ENCODE peak calls at places on chromosomes 16 and 17, in five cellular contexts. M is neural progenitor cell, J is fibroblast of lung, E is K562, X is HepG2. B is an unnamed sample.
A peak's percentile ranks its signal among the peaks of the same experiment; 100 is the strongest.

GRCh38 chr17:60606036-60606435 is 6.0 kb downstream of the PPM1D start:
- DNase-seq in M (no peak), J (no peak), E (no peak), X (no peak), B (no peak)

GRCh38 chr17:83064732-83065659 is 14.4 kb upstream of the METRNL start:
- DNase-seq in M (no peak), J (no peak), E (peak; percentile 26), X (no peak), B (no peak)

GRCh38 chr17:35577826-35578194 is 561 bp downstream of the PEX12 start:
- DNase-seq in M (no peak), J (peak; percentile 19), E (peak; percentile 21), X (no peak), B (no peak)

GRCh38 chr16:66551788-66552287 is 538 bp upstream of the CKLF start:
- DNase-seq in M (no peak), J (no peak), E (no peak), X (no peak), B (no peak)

GRCh38 chr17:62708587-62708986 is 81.1 kb downstream of the MRC2 start:
- DNase-seq in M (no peak), J (peak; percentile 38), E (no peak), X (no peak), B (no peak)

GRCh38 chr17:74276051-74276476 is 2.0 kb downstream of the DNAI2 start:
- DNase-seq in M (no peak), J (no peak), E (no peak), X (no peak), B (no peak)

GRCh38 chr16:68629315-68629900 is 15.7 kb upstream of the CDH3 start:
- DNase-seq in M (no peak), J (no peak), E (no peak), X (no peak), B (no peak)

GRCh38 chr16:4217246-4218131 is 24.4 kb downstream of the SRL start:
- DNase-seq in M (peak; percentile 32), J (peak; percentile 53), E (no peak), X (no peak), B (peak; percentile 56)

GRCh38 chr16:22327446-22327775 is 30.2 kb downstream of the POLR3E start:
- DNase-seq in M (no peak), J (no peak), E (no peak), X (no peak), B (no peak)

GRCh38 chr16:57576429-57576870 is 34.0 kb downstream of the ADGRG5 start:
- DNase-seq in M (peak; percentile 86), J (peak; percentile 63), E (peak; percentile 79), X (peak; percentile 59), B (peak; percentile 75)

GRCh38 chr17:67246398-67246647 is 1.3 kb upstream of the HELZ start:
- DNase-seq in M (no peak), J (no peak), E (no peak), X (no peak), B (no peak)

GRCh38 chr17:80851277-80851925 is 140.2 kb upstream of the CHMP6 start:
- DNase-seq in M (no peak), J (no peak), E (no peak), X (no peak), B (no peak)

GRCh38 chr17:63993368-63993990 is 4.7 kb upstream of the PRR29 start:
- DNase-seq in M (peak; percentile 1), J (no peak), E (no peak), X (no peak), B (no peak)

GRCh38 chr16:35234679-35235078 is 1775.3 kb downstream of the TP53TG3F start:
- DNase-seq in M (no peak), J (no peak), E (no peak), X (no peak), B (no peak)

GRCh38 chr17:78798695-78799559 is 16.9 kb upstream of the CYTH1 start:
- DNase-seq in M (peak; percentile 43), J (peak; percentile 32), E (no peak), X (peak; percentile 50), B (peak; percentile 47)

GRCh38 chr17:79632432-79632735 is 21.5 kb upstream of the RBFOX3 start:
- DNase-seq in M (no peak), J (no peak), E (no peak), X (no peak), B (no peak)

GRCh38 chr17:78974635-78975591 is 4.8 kb downstream of the LGALS3BP start:
- DNase-seq in M (no peak), J (peak; percentile 92), E (no peak), X (no peak), B (peak; percentile 28)

GRCh38 chr16:78002915-78003538 is 19.3 kb upstream of the CLEC3A start:
- DNase-seq in M (peak; percentile 94), J (peak; percentile 89), E (peak; percentile 85), X (peak; percentile 76), B (peak; percentile 93)

GRCh38 chr16:57446530-57447141 is 549 bp downstream of the CIAPIN1 start:
- DNase-seq in M (no peak), J (peak; percentile 20), E (peak; percentile 33), X (no peak), B (peak; percentile 34)

GRCh38 chr17:62859146-62859545 is 51.0 kb upstream of the MARCHF10 start:
- DNase-seq in M (no peak), J (peak; percentile 83), E (no peak), X (no peak), B (no peak)

GRCh38 chr17:38685485-38685884 is 10.7 kb upstream of the EPOP start:
- DNase-seq in M (no peak), J (no peak), E (no peak), X (no peak), B (no peak)

GRCh38 chr17:76382305-76382802 is 2.1 kb upstream of the SPHK1 start:
- DNase-seq in M (peak; percentile 90), J (no peak), E (peak; percentile 43), X (peak; percentile 97), B (no peak)

GRCh38 chr16:72902276-72902675 is 145.7 kb downstream of the ZFHX3 start:
- DNase-seq in M (no peak), J (no peak), E (no peak), X (no peak), B (peak; percentile 58)

GRCh38 chr17:35082073-35082657 is 18.7 kb upstream of the RFFL start:
- DNase-seq in M (no peak), J (peak; percentile 82), E (no peak), X (peak; percentile 9), B (peak; percentile 81)

GRCh38 chr16:50457979-50458461 is 89.2 kb upstream of the BRD7 start:
- DNase-seq in M (no peak), J (no peak), E (no peak), X (no peak), B (no peak)

GRCh38 chr16:50458694-50459271 is 89.4 kb upstream of the NKD1 start:
- DNase-seq in M (no peak), J (no peak), E (no peak), X (no peak), B (no peak)

GRCh38 chr16:50461400-50461760 is 86.8 kb upstream of the NKD1 start:
- DNase-seq in M (no peak), J (no peak), E (no peak), X (no peak), B (no peak)

GRCh38 chr16:50460538-50461399 is 87.4 kb upstream of the NKD1 start:
- DNase-seq in M (no peak), J (no peak), E (no peak), X (peak; percentile 66), B (no peak)

DNA sequence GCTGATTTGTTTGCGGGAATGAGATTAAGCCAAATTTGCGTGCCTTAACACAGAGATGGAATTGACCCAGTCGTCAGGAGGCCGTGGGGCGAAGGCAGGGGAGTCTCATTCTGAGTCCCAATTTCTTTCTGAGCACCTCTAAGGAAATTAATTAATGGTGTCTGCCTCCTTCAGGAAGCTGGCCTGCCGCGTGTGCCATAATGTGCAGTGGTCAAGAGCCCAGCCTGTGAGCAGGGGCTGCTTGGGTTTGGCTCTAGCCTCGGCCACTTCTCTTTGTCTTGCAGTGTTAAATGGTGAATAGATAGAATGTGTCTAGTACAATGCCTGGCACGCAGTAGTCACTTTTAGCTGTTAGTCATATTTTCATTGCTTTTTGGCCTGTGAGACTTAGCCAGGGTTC is 88.5 kb upstream of the NKD1 start:
- DNase-seq in M (no peak), J (no peak), E (no peak), X (no peak), B (no peak)
- TF ChIP-seq EZH2 in M (no peak), J (no peak), E (no peak), X (no peak), B (no peak)

DNA sequence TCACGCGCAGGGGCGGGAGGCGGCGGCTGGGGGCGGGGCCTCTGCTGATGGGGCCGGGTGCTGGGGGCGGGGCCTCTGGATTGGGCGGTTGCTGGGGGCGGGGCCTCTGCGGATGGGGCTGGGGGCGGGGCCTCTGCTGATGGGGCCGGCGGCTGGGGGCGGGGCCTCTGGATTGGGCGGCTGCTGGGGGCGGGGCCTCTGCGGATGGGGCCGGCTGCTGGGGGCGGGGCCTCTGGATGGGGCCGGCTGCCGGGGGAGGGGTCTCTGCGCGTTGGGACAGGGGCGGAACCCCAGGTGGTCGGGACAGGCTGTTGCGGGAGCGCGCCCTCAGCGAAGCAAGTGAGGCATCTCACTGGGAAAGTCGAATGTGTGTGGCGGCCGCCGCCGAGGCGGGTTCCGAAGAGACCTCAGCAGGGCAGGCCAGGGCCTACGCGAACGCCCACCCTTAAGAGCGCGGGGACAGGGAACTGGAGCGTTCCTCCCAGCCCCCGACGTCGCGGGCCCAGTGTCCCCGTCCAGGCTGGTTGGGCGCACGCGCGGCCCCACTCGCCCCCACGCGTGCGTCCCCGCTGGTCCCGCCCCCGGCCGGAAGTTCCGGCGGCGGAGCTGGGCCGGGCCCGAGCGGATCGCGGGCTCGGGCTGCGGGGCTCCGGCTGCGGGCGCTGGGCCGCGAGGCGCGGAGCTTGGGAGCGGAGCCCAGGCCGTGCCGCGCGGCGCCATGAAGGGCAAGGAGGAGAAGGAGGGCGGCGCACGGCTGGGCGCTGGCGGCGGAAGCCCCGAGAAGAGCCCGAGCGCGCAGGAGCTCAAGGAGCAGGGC is at the start of gene STUB1:
- DNase-seq in M (peak; percentile 97), J (peak; percentile 86), E (peak; percentile 80), X (peak; percentile 76), B (peak; percentile 93)
- H3K4me1 ChIP-seq in M (peaks cover 18% of the 10 kb centered on the region), J (peaks cover 22% of the 10 kb centered on the region), E (peaks cover 98% of the 10 kb centered on the region), X (peaks cover 38% of the 10 kb centered on the region), B (peaks cover 38% of the 10 kb centered on the region)

DNA sequence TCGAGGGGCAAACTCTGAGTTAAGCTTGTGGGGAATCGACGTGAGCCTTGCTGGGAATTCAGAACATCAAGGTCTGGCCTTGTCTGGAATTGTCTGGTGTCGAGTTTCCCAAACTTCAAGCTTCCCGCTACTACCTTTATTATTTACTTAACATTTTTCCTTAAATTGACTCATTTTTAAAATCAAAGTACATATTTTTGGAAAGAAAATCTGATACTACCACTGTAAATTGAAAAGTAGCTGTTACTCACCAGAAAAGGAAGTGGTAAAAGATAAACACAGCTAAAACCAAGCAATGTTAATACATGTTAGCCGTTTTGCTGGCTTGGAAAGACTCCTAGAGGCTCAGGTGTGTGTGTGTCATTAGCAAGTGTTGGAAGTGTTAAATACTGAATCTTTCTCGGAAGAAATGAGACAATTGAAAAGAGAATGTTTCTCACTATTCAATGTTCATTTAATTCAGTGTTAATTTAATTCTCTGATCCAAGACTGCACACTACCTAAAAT is 5.4 kb upstream of the IRX3 start:
- DNase-seq in M (no peak), J (no peak), E (no peak), X (no peak), B (no peak)
- TF ChIP-seq CTCF in M (no peak), J (no peak), E (no peak), X (no peak), B (no peak)

GRCh38 chr17:47649153-47649971 is at the start of gene KPNB1:
- DNase-seq in M (peak; percentile 100), J (peak; percentile 100), E (peak; percentile 90), X (peak; percentile 100), B (peak; percentile 99)
- TF ChIP-seq EZH2 in M (no peak), J (peak; percentile 25), E (no peak), X (no peak), B (no peak)